ENCODE peak calls at places on chromosome 5, in ten cellular contexts. T is T47D; J is CD8-positive, alpha-beta T cell; W is amniotic stem cell; P is hypothalamus; U is uterus; I is activated T-cell treated with anti-CD3 and anti-CD28 coated beads, Interleukin-2, amount 50 U/mL, for 4 hours; L is stomach; A is naive thymus-derived CD4-positive, alpha-beta T cell; R is left lung. F is an unnamed sample.

GRCh38 chr5:134099939-134100282 is 14.6 kb upstream of the TCF7 start:
- DNase-seq in T (no peak), J (no peak), W (no peak), P (no peak), U (no peak), I (no peak), L (no peak), A (no peak), R (no peak), F (no peak)

GRCh38 chr5:194603-195209 is 3.4 kb downstream of the LRRC14B start:
- DNase-seq in T (no peak), J (peak), W (no peak), P (no peak), U (no peak), I (no peak), L (no peak), A (no peak), R (no peak), F (no peak)

GRCh38 chr5:55570026-55570425 is 35.3 kb upstream of the PLPP1 start:
- DNase-seq in T (no peak), J (no peak), W (peak), P (no peak), U (no peak), I (no peak), L (no peak), A (no peak), R (no peak), F (no peak)

GRCh38 chr5:76690704-76691469 is 25.0 kb upstream of the F2R start:
- DNase-seq in T (no peak), J (no peak), W (no peak), P (no peak), U (no peak), I (no peak), L (no peak), A (no peak), R (no peak), F (no peak)

GRCh38 chr5:38347896-38348295 is 89.5 kb downstream of the EGFLAM start:
- DNase-seq in T (no peak), J (no peak), W (no peak), P (no peak), U (no peak), I (no peak), L (no peak), A (no peak), R (no peak), F (no peak)

GRCh38 chr5:152290181-152290580 is 114.9 kb downstream of the NMUR2 start:
- DNase-seq in T (no peak), J (no peak), W (no peak), P (no peak), U (no peak), I (no peak), L (no peak), A (no peak), R (no peak), F (no peak)

GRCh38 chr5:142597546-142598337 is 88.1 kb downstream of the FGF1 start:
- DNase-seq in T (no peak), J (no peak), W (peak), P (peak), U (no peak), I (no peak), L (peak), A (no peak), R (no peak), F (peak)

GRCh38 chr5:110909950-110910349 is 161.6 kb upstream of the TSLP start:
- DNase-seq in T (no peak), J (no peak), W (peak), P (no peak), U (no peak), I (no peak), L (no peak), A (no peak), R (no peak), F (no peak)

GRCh38 chr5:97297063-97297715 is 114.1 kb upstream of the RIOK2 start:
- DNase-seq in T (peak), J (no peak), W (no peak), P (peak), U (no peak), I (no peak), L (no peak), A (no peak), R (no peak), F (no peak)

GRCh38 chr5:170861855-170862766 is at the start of gene RANBP17:
- DNase-seq in T (peak), J (no peak), W (peak), P (peak), U (peak), I (no peak), L (peak), A (no peak), R (peak), F (no peak)

GRCh38 chr5:104189031-104189430 is 626.4 kb upstream of the NUDT12 start:
- DNase-seq in T (no peak), J (no peak), W (no peak), P (no peak), U (no peak), I (no peak), L (no peak), A (no peak), R (no peak), F (no peak)

GRCh38 chr5:88940712-88941111 is 57.7 kb upstream of the MEF2C start:
- DNase-seq in T (no peak), J (no peak), W (no peak), P (no peak), U (no peak), I (no peak), L (no peak), A (no peak), R (no peak), F (no peak)

GRCh38 chr5:136207631-136208030 is 14.7 kb upstream of the SMIM32 start:
- DNase-seq in T (no peak), J (no peak), W (no peak), P (no peak), U (no peak), I (no peak), L (no peak), A (no peak), R (no peak), F (no peak)

GRCh38 chr5:8429778-8430758 is 561.1 kb downstream of the MTRR start:
- DNase-seq in T (no peak), J (no peak), W (no peak), P (no peak), U (no peak), I (no peak), L (no peak), A (no peak), R (no peak), F (no peak)

GRCh38 chr5:71925608-71926091 is 181.6 kb upstream of the MAP1B start:
- DNase-seq in T (no peak), J (no peak), W (no peak), P (no peak), U (no peak), I (no peak), L (no peak), A (no peak), R (no peak), F (no peak)

GRCh38 chr5:179008667-179009066 is 13.5 kb upstream of the GRM6 start:
- DNase-seq in T (no peak), J (no peak), W (no peak), P (no peak), U (no peak), I (no peak), L (no peak), A (no peak), R (no peak), F (no peak)

GRCh38 chr5:111394580-111394979 is 117.8 kb downstream of the STARD4 start:
- DNase-seq in T (no peak), J (no peak), W (peak), P (no peak), U (no peak), I (no peak), L (no peak), A (no peak), R (no peak), F (no peak)

GRCh38 chr5:76542887-76543690 is 80.1 kb downstream of the F2RL2 start:
- DNase-seq in T (no peak), J (peak), W (no peak), P (no peak), U (no peak), I (peak), L (peak), A (peak), R (peak), F (peak)

GRCh38 chr5:139767960-139768359 is 27.6 kb upstream of the PSD2 start:
- DNase-seq in T (no peak), J (peak), W (no peak), P (no peak), U (no peak), I (no peak), L (no peak), A (no peak), R (no peak), F (no peak)

GRCh38 chr5:138354387-138354786 is 1.9 kb downstream of the KDM3B start:
- DNase-seq in T (no peak), J (no peak), W (no peak), P (no peak), U (no peak), I (no peak), L (no peak), A (no peak), R (no peak), F (no peak)

GRCh38 chr5:172745406-172745805 is 25.6 kb downstream of the DUSP1 start:
- DNase-seq in T (no peak), J (no peak), W (no peak), P (no peak), U (no peak), I (no peak), L (no peak), A (no peak), R (no peak), F (no peak)

GRCh38 chr5:103475629-103476240 is 86.9 kb downstream of the NUDT12 start:
- DNase-seq in T (no peak), J (no peak), W (peak), P (no peak), U (no peak), I (no peak), L (no peak), A (peak), R (no peak), F (no peak)

GRCh38 chr5:90344693-90345092 is 64.9 kb downstream of the CETN3 start:
- DNase-seq in T (no peak), J (no peak), W (no peak), P (no peak), U (no peak), I (no peak), L (no peak), A (no peak), R (no peak), F (no peak)

GRCh38 chr5:118553662-118554061 is 434.7 kb downstream of the DTWD2 start:
- DNase-seq in T (no peak), J (no peak), W (peak), P (no peak), U (no peak), I (no peak), L (no peak), A (no peak), R (peak), F (no peak)

GRCh38 chr5:177455036-177455660 is 8.5 kb downstream of the PRR7 start:
- DNase-seq in T (peak), J (peak), W (no peak), P (peak), U (peak), I (peak), L (peak), A (peak), R (peak), F (peak)

GRCh38 chr5:77773734-77774280 is 2.3 kb downstream of the TBCA start:
- DNase-seq in T (no peak), J (no peak), W (no peak), P (no peak), U (no peak), I (no peak), L (no peak), A (no peak), R (no peak), F (no peak)

GRCh38 chr5:153782589-153783238 is 256.0 kb downstream of the FAM114A2 start:
- DNase-seq in T (no peak), J (no peak), W (no peak), P (no peak), U (no peak), I (no peak), L (no peak), A (no peak), R (no peak), F (no peak)

GRCh38 chr5:138459311-138459710 is 6.0 kb upstream of the EGR1 start:
- DNase-seq in T (no peak), J (peak), W (no peak), P (no peak), U (no peak), I (peak), L (peak), A (peak), R (peak), F (peak)

GRCh38 chr5:127699416-127699815 is 3.8 kb upstream of the CCDC192 start:
- DNase-seq in T (no peak), J (no peak), W (no peak), P (no peak), U (no peak), I (no peak), L (no peak), A (no peak), R (no peak), F (no peak)

GRCh38 chr5:141484499-141485304 is at the start of gene PCDHGC4:
- DNase-seq in T (peak), J (no peak), W (no peak), P (peak), U (no peak), I (no peak), L (no peak), A (no peak), R (no peak), F (no peak)